ENCODE peak calls at places on chromosomes 7 and 10, in nine cellular contexts. N is mesenchymal stem cell; Q is activated T-cell treated with anti-CD3 and anti-CD28 coated beads, Interleukin-2, amount 50 U/mL, for 48 hours; A is NCI-H774; I is GM19239; F is adipocyte; R is GM13977; O is skeletal muscle cell; K is HFFc6. E is an unnamed sample.

GRCh38 chr10:12337973-12338372 is 11.4 kb upstream of the CAMK1D start:
- DNase-seq in R (no peak), O (no peak), A (no peak), I (no peak), K (no peak), N (peak), Q (no peak), F (peak), E (no peak)

GRCh38 chr10:102602272-102603045 is 41.8 kb upstream of the TRIM8 start:
- DNase-seq in Q (no peak), R (no peak), A (no peak), I (no peak), F (peak), O (no peak), N (peak), K (no peak), E (no peak)

GRCh38 chr7:149595541-149595940 is 97.9 kb upstream of the ZNF746 start:
- DNase-seq in A (no peak), R (no peak), O (no peak), N (no peak), I (no peak), F (no peak), K (no peak), Q (no peak), E (no peak)

GRCh38 chr10:11663763-11664555 is 52.5 kb upstream of the USP6NL start:
- DNase-seq in Q (no peak), R (peak), K (no peak), N (no peak), O (no peak), I (peak), A (no peak), F (no peak), E (peak)

GRCh38 chr7:43612599-43613589 is 30.0 kb downstream of the STK17A start:
- DNase-seq in K (peak), O (peak), F (peak), N (peak), I (no peak), Q (no peak), A (no peak), R (peak), E (peak)

GRCh38 chr10:79239275-79239779 is 107.9 kb upstream of the PPIF start:
- DNase-seq in K (peak), Q (peak), F (peak), R (no peak), I (no peak), A (no peak), N (peak), O (no peak), E (no peak)

GRCh38 chr10:131532745-131533341 is 221.3 kb upstream of the TCERG1L start:
- DNase-seq in N (no peak), I (no peak), O (no peak), K (no peak), R (no peak), Q (no peak), A (no peak), F (no peak), E (no peak)

GRCh38 chr7:30911561-30911969 is at the start of gene AQP1:
- DNase-seq in O (no peak), A (no peak), I (no peak), R (no peak), N (peak), Q (no peak), F (no peak), K (no peak), E (no peak)

GRCh38 chr10:130820880-130821482 is 490.5 kb downstream of the TCERG1L start:
- DNase-seq in R (no peak), F (no peak), O (no peak), N (no peak), K (no peak), Q (no peak), A (no peak), I (no peak), E (no peak)

GRCh38 chr7:112370436-112370835 is 79.8 kb upstream of the IFRD1 start:
- DNase-seq in Q (no peak), F (no peak), R (no peak), O (no peak), A (no peak), N (no peak), I (no peak), K (no peak), E (no peak)

GRCh38 chr10:43252785-43253341 is 14.0 kb downstream of the RASGEF1A start:
- DNase-seq in O (no peak), R (no peak), Q (no peak), F (no peak), N (no peak), A (no peak), I (no peak), K (no peak), E (no peak)

GRCh38 chr7:106848851-106849442 is 16.1 kb upstream of the PIK3CG start:
- DNase-seq in O (peak), Q (no peak), F (peak), R (no peak), A (no peak), I (no peak), K (peak), N (peak), E (no peak)

GRCh38 chr10:12719365-12719764 is 282.1 kb downstream of the CCDC3 start:
- DNase-seq in Q (no peak), N (no peak), R (no peak), K (no peak), A (no peak), I (no peak), F (peak), O (no peak), E (no peak)

GRCh38 chr10:72334832-72335393 is 19.8 kb downstream of the DNAJB12 start:
- DNase-seq in F (peak), I (peak), O (peak), Q (peak), R (peak), N (peak), A (no peak), K (peak), E (peak)

GRCh38 chr7:155947051-155947450 is 134.8 kb upstream of the SHH start:
- DNase-seq in R (no peak), A (no peak), F (no peak), Q (no peak), K (no peak), I (no peak), O (peak), N (no peak), E (no peak)

GRCh38 chr10:6953131-6953834 is 373.2 kb upstream of the PRKCQ start:
- DNase-seq in I (no peak), A (no peak), O (peak), K (no peak), F (no peak), N (peak), R (no peak), Q (no peak), E (no peak)

GRCh38 chr10:75468612-75469011 is 37.2 kb downstream of the LRMDA start:
- DNase-seq in I (no peak), K (no peak), R (no peak), Q (no peak), O (no peak), N (no peak), A (no peak), F (no peak), E (no peak)

GRCh38 chr7:107387573-107388219 is 82.2 kb upstream of the GPR22 start:
- DNase-seq in I (no peak), R (no peak), A (no peak), Q (no peak), F (peak), K (peak), O (peak), N (peak), E (no peak)

GRCh38 chr7:16604054-16604453 is 41.5 kb downstream of the ANKMY2 start:
- DNase-seq in F (no peak), K (peak), I (no peak), Q (no peak), O (no peak), R (no peak), N (peak), A (no peak), E (no peak)

GRCh38 chr7:130901209-130901783 is 167.3 kb upstream of the KLF14 start:
- DNase-seq in O (peak), K (peak), F (peak), N (peak), R (no peak), I (no peak), Q (peak), A (no peak), E (no peak)

E was measured in GM20000.